ENCODE peak calls at places on chromosomes 12 and 14, in five cellular contexts. O is CD4-positive, alpha-beta T cell; Q is heart right ventricle; H is H9; W is stomach. U is an unnamed sample.

GRCh38 chr12:27549801-27550652 is 26.0 kb downstream of the PPFIBP1 start:
- DNase-seq in Q (peak; percentile 90), O (no peak), H (peak; percentile 50), W (peak; percentile 81), U (no peak)

GRCh38 chr12:15732341-15733061 is 56.7 kb downstream of the EPS8 start:
- DNase-seq in Q (no peak), W (no peak), H (no peak), O (no peak), U (no peak)

GRCh38 chr14:57634335-57634734 is 140.7 kb upstream of the CCDC198 start:
- DNase-seq in H (no peak), W (no peak), O (no peak), Q (no peak), U (no peak)

GRCh38 chr14:95413289-95414215 is 93.8 kb upstream of the CLMN start:
- DNase-seq in Q (no peak), O (no peak), H (no peak), W (no peak), U (no peak)

GRCh38 chr14:58738189-58738836 is 100.6 kb downstream of the DACT1 start:
- DNase-seq in Q (no peak), H (no peak), O (no peak), W (no peak), U (no peak)

GRCh38 chr14:88075298-88075981 is 70.5 kb downstream of the GPR65 start:
- DNase-seq in Q (no peak), H (no peak), W (no peak), O (no peak), U (no peak)

GRCh38 chr12:124509676-124510300 is 57.6 kb downstream of the NCOR2 start:
- DNase-seq in O (no peak), H (peak; percentile 57), W (peak; percentile 65), Q (no peak), U (no peak)

GRCh38 chr14:96038920-96039632 is at the start of gene C14orf132:
- DNase-seq in H (peak; percentile 70), W (peak; percentile 58), O (peak; percentile 62), Q (peak; percentile 57), U (peak; percentile 59)

GRCh38 chr14:90409209-90409730 is 12.4 kb downstream of the CALM1 start:
- DNase-seq in Q (peak; percentile 81), O (no peak), H (no peak), W (no peak), U (no peak)

GRCh38 chr12:132143328-132144071 is 619 bp downstream of the DDX51 start:
- DNase-seq in H (no peak), Q (no peak), O (peak; percentile 22), W (no peak), U (no peak)

GRCh38 chr14:61602733-61603077 is 92.6 kb upstream of the HIF1A start:
- DNase-seq in H (no peak), Q (no peak), W (no peak), O (no peak), U (no peak)

DNA sequence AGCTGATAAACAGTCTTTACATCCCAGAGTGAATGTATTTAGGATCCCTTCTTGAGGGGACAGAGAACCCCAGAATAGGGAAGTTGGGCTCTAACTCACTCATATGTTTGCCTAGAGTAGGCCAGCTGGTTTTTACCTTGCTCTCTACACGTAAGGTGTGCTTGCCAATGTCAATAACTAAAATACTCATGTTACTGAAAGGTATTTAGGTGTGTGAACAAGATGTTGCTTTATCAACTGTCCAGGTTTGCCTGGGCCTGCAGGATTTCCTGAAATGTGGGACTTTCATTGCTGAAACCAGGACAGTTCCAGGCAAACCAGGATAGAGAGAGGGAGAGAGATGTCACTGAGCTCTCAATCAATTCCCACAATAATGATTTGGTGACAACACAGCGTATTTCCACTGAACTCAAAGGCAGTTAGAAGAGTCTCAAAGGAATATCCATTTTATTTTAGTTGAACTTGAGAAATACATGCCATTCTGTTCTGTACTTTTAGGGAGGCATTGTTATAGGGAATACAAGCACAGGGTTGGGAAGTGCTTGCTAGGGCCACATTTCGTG is 171.7 kb downstream of the NRXN3 start:
- DNase-seq in H (no peak), W (no peak), O (no peak), Q (no peak), U (no peak)
- H3K27ac ChIP-seq in H (no peak overlapping the region), W (peak overlapping the region; percentile 39), O (no peak overlapping the region), Q (no peak overlapping the region), U (no peak overlapping the region)

GRCh38 chr12:29230800-29231560 is 81.9 kb downstream of the FAR2 start:
- DNase-seq in W (no peak), H (no peak), O (no peak), Q (no peak), U (no peak)
- H3K27ac ChIP-seq in W (no peak overlapping the region), H (no peak overlapping the region), O (no peak overlapping the region), Q (no peak overlapping the region), U (no peak overlapping the region)

GRCh38 chr14:93004699-93005082 is 81.7 kb downstream of the CHGA start:
- DNase-seq in H (no peak), O (no peak), W (no peak), Q (no peak), U (no peak)
- H3K27ac ChIP-seq in H (no peak overlapping the region), O (no peak overlapping the region), W (no peak overlapping the region), Q (no peak overlapping the region), U (peak overlapping the region; percentile 19)

GRCh38 chr12:93164103-93164880 is 213.4 kb upstream of the NUDT4 start:
- DNase-seq in H (no peak), Q (no peak), O (no peak), W (no peak), U (no peak)
- H3K27ac ChIP-seq in H (no peak overlapping the region), Q (no peak overlapping the region), O (no peak overlapping the region), W (no peak overlapping the region), U (no peak overlapping the region)

DNA sequence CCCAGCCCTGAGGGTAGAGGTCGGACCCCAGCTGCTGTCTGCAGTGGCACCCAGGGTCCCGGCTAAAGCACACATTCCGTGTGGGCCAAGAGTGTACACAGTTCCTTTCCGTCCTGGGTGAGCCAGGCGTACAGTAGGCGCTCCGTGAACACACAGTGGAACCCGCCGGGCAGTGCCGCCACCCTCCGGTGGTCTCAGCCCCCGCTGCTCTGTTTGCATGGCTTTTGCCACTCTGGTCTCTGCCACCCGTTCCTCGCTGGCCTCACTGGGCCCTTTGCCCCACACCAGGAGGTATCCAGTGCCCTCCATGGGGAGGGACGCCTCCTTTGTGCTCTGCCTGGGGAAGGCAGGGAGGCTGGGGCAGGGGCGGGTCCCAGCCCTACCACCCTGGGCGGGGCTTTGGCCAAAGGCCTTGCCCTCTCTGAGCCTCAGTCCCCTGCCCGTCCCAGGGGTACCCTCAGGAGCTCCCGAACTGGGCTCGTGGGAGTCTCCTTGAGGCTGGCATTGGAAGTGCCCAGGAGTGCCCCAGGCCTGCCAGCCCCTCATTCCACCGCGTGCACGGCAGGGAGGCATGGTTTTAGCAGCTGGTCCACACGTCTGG is 13.0 kb downstream of the TRMT61A start:
- DNase-seq in O (no peak), H (no peak), W (no peak), Q (no peak), U (no peak)
- H3K27ac ChIP-seq in O (no peak overlapping the region), H (no peak overlapping the region), W (peak overlapping the region; percentile 83), Q (peak overlapping the region; percentile 44), U (peak overlapping the region; percentile 97)

GRCh38 chr12:58310828-58311273 is 369.5 kb downstream of the ATP23 start:
- DNase-seq in W (no peak), Q (no peak), O (no peak), H (no peak), U (no peak)

GRCh38 chr12:58309806-58310205 is 368.4 kb downstream of the ATP23 start:
- DNase-seq in W (no peak), H (no peak), O (no peak), Q (no peak), U (no peak)

GRCh38 chr12:58306266-58306995 is 365.1 kb downstream of the ATP23 start:
- DNase-seq in O (no peak), W (no peak), H (no peak), Q (no peak), U (no peak)

GRCh38 chr12:58313091-58313855 is 371.9 kb downstream of the ATP23 start:
- DNase-seq in O (no peak), Q (no peak), H (no peak), W (no peak), U (no peak)

DNA sequence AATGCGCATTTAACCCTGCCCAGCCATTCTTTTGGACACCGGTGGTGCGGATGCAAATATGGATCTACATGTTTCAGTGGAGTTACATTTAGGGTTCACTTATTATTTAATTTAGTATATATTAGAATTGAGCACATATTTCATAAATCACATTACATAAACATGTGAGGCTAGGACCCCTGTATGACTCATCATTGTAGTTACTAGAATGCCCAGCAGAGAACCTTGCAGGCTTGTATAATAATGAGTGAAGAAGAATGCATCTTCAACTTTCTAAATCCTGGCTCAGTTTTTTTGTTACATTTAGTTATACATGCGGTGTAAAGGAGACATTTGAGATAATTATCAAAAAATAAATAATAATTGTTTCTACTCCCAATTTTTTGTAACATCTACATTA is 369.0 kb downstream of the ATP23 start:
- DNase-seq in O (no peak), W (no peak), H (no peak), Q (no peak), U (no peak)
- H3K27ac ChIP-seq in O (no peak overlapping the region), W (no peak overlapping the region), H (no peak overlapping the region), Q (no peak overlapping the region), U (no peak overlapping the region)

GRCh38 chr12:65853489-65854157 is 29.3 kb downstream of the HMGA2 start:
- DNase-seq in W (no peak), H (no peak), O (no peak), Q (no peak), U (no peak)
- H3K27ac ChIP-seq in W (no peak overlapping the region), H (no peak overlapping the region), O (no peak overlapping the region), Q (no peak overlapping the region), U (no peak overlapping the region)